ENCODE peak calls at places on chromosomes 11 and 22, in eight cellular contexts. M, S, U, E, P, N, F and C are unnamed samples.

GRCh38 chr11:133974836-133975235 is 18.1 kb upstream of the IGSF9B start:
- DNase-seq in U (no peak), E (no peak), N (no peak), M (no peak), P (no peak), S (no peak), F (no peak), C (no peak)

GRCh38 chr11:64284048-64284961 is at the start of gene BAD:
- DNase-seq in U (peak), S (peak), E (peak), N (peak), M (peak), F (peak), P (peak), C (peak)

GRCh38 chr11:19380375-19380774 is 139.6 kb upstream of the E2F8 start:
- DNase-seq in M (no peak), F (no peak), P (peak), N (no peak), U (no peak), E (peak), S (no peak), C (no peak)

GRCh38 chr22:16987822-16988221 is 20.2 kb downstream of the GAB4 start:
- DNase-seq in F (no peak), U (no peak), E (no peak), N (no peak), M (no peak), S (no peak), P (no peak), C (no peak)

GRCh38 chr11:36455658-36456111 is 54.4 kb downstream of the TRAF6 start:
- DNase-seq in P (peak), N (peak), M (no peak), U (no peak), S (peak), F (no peak), E (peak), C (peak)

GRCh38 chr11:63444181-63444580 is 46.8 kb downstream of the PLAAT5 start:
- DNase-seq in S (no peak), E (no peak), F (no peak), M (no peak), N (no peak), U (no peak), P (no peak), C (no peak)

GRCh38 chr11:132311703-132312102 is 941.3 kb downstream of the NTM start:
- DNase-seq in N (peak), F (no peak), S (no peak), E (no peak), P (no peak), M (no peak), U (no peak), C (peak)

GRCh38 chr22:48755332-48755949 is 1072.2 kb downstream of the BRD1 start:
- DNase-seq in P (no peak), N (no peak), F (no peak), S (peak), U (no peak), E (no peak), M (no peak), C (no peak)

GRCh38 chr11:78857688-78858087 is 283.0 kb upstream of the NARS2 start:
- DNase-seq in P (peak), S (no peak), M (no peak), U (no peak), F (no peak), N (no peak), E (no peak), C (no peak)

GRCh38 chr11:28144808-28145207 is 36.6 kb downstream of the METTL15 start:
- DNase-seq in E (no peak), F (no peak), U (no peak), M (no peak), P (peak), N (no peak), S (no peak), C (no peak)

GRCh38 chr11:70760416-70761020 is 362.2 kb downstream of the CTTN start:
- DNase-seq in F (no peak), P (no peak), E (no peak), M (no peak), S (no peak), U (no peak), N (no peak), C (no peak)

GRCh38 chr11:21056644-21057043 is 387.3 kb downstream of the NELL1 start:
- DNase-seq in F (no peak), U (no peak), E (no peak), S (no peak), N (no peak), P (no peak), M (no peak), C (no peak)

GRCh38 chr11:130762342-130763037 is 153.8 kb downstream of the SNX19 start:
- DNase-seq in E (no peak), U (no peak), S (no peak), M (no peak), P (no peak), F (no peak), N (no peak), C (peak)

GRCh38 chr11:27421819-27422494 is 50.6 kb downstream of the LGR4 start:
- DNase-seq in S (no peak), M (no peak), U (no peak), F (no peak), N (no peak), P (no peak), E (no peak), C (no peak)

GRCh38 chr11:71935338-71935925 is 6.6 kb downstream of the RNF121 start:
- DNase-seq in U (no peak), P (no peak), E (no peak), S (no peak), N (no peak), F (no peak), M (no peak), C (no peak)